ENCODE peak calls at places on chromosomes 2 and 18, in six cellular contexts. C is CD8-positive, alpha-beta memory T cell; R is fibroblast of lung; V is thoracic aorta; D is IMR-90; U is breast epithelium. N is an unnamed sample.

GRCh38 chr2:134120160-134120717 is 133.6 kb upstream of the MGAT5 start:
- DNase-seq in C (no peak), R (no peak), V (no peak), D (no peak), U (no peak), N (peak)

GRCh38 chr2:187233811-187234210 is 214.2 kb downstream of the CALCRL start:
- DNase-seq in C (no peak), R (no peak), V (no peak), D (no peak), U (no peak), N (no peak)

GRCh38 chr2:153971250-153971649 is 99.5 kb downstream of the GALNT13 start:
- DNase-seq in C (no peak), R (peak), V (no peak), D (no peak), U (no peak), N (no peak)

GRCh38 chr18:50158866-50159653 is 35.9 kb downstream of the MYO5B start:
- DNase-seq in C (no peak), R (no peak), V (no peak), D (no peak), U (no peak), N (no peak)

GRCh38 chr2:232543928-232544631 is 4.6 kb downstream of the CHRNG start:
- DNase-seq in C (no peak), R (no peak), V (no peak), D (no peak), U (no peak), N (no peak)

GRCh38 chr2:47779416-47779790 is 3.5 kb upstream of the MSH6 start:
- DNase-seq in C (no peak), R (no peak), V (no peak), D (no peak), U (no peak), N (no peak)

GRCh38 chr2:172478353-172478752 is 51.0 kb downstream of the ITGA6 start:
- DNase-seq in C (no peak), R (no peak), V (no peak), D (no peak), U (no peak), N (no peak)

GRCh38 chr2:236769981-236770671 is 200.5 kb downstream of the ACKR3 start:
- DNase-seq in C (no peak), R (peak), V (no peak), D (peak), U (no peak), N (no peak)

GRCh38 chr2:78908973-78909372 is 116.5 kb upstream of the REG3G start:
- DNase-seq in C (no peak), R (no peak), V (no peak), D (no peak), U (no peak), N (no peak)

GRCh38 chr2:232539298-232540231 is at the start of gene CHRNG:
- DNase-seq in C (no peak), R (no peak), V (no peak), D (no peak), U (peak), N (no peak)

GRCh38 chr2:231687133-231687852 is 21.0 kb upstream of the PTMA start:
- DNase-seq in C (peak), R (peak), V (no peak), D (no peak), U (no peak), N (peak)

GRCh38 chr2:38466409-38466808 is 89.3 kb upstream of the ATL2 start:
- DNase-seq in C (no peak), R (no peak), V (no peak), D (no peak), U (no peak), N (no peak)

GRCh38 chr2:186718122-186718521 is 24.3 kb downstream of the FAM171B start:
- DNase-seq in C (no peak), R (no peak), V (no peak), D (no peak), U (no peak), N (no peak)

GRCh38 chr2:12797815-12798214 is 81.1 kb downstream of the TRIB2 start:
- DNase-seq in C (no peak), R (peak), V (no peak), D (peak), U (no peak), N (no peak)

GRCh38 chr2:5921081-5921642 is 229.0 kb downstream of the SOX11 start:
- DNase-seq in C (no peak), R (no peak), V (no peak), D (no peak), U (no peak), N (no peak)

GRCh38 chr2:205511666-205512065 is 170.6 kb upstream of the NRP2 start:
- DNase-seq in C (no peak), R (peak), V (no peak), D (no peak), U (no peak), N (no peak)

GRCh38 chr18:5058768-5059539 is 138.1 kb downstream of the AKAIN1 start:
- DNase-seq in C (peak), R (no peak), V (no peak), D (no peak), U (no peak), N (no peak)

GRCh38 chr2:230327418-230328154 is 593 bp downstream of the SP140L start:
- DNase-seq in C (no peak), R (peak), V (no peak), D (no peak), U (no peak), N (peak)

GRCh38 chr2:160596431-160596830 is 102.8 kb upstream of the RBMS1 start:
- DNase-seq in C (no peak), R (peak), V (no peak), D (no peak), U (no peak), N (no peak)

GRCh38 chr2:26630669-26631360 is 10.4 kb downstream of the CIB4 start:
- DNase-seq in C (no peak), R (peak), V (no peak), D (peak), U (no peak), N (peak)

GRCh38 chr2:229160984-229161383 is 110.1 kb downstream of the PID1 start:
- DNase-seq in C (no peak), R (no peak), V (no peak), D (no peak), U (no peak), N (no peak)

DNA sequence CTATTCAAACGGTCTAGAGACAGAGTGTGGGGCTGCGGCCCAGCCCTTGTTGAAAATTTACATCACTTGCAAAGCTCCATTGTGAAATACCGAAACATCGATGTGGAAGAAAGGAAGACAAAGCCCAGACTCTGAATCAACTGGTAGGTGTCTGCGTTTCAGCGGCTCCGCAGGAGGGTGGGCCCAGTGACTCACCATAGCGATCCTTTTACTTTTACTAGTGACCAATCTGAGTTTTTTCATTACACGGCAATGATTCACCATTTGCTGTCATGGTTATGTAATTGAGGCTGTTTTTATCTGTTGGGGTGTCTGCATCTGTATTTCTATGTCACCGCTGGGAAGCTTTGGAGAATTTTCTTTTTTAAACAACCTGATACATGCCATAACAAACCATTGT is 66.6 kb upstream of the ODC1 start:
- DNase-seq in C (no peak), R (peak), V (no peak), D (peak), U (no peak), N (no peak)
- H3K27ac ChIP-seq in C (no peak), R (no peak), V (no peak), D (no peak), U (no peak), N (no peak)

DNA sequence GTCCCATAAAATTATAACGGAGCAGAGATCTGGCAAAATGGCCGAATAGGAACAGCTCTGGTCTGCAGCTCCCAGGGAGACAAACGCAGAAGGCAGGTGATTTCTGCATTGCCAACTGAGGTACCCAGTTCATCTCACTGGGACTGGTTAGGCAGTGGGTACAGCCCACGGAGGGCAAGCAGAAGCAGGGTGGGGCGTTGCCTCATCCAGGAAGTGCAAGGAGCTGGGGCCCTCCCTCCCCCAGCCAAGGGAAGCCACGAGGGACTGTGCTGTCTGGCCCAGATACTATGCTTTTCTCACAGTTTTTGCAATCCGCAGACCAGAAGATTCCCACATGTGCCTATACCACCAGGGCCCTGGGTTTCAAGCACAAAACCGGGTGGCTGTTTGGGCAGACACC is 22.8 kb downstream of the ICA1L start:
- DNase-seq in C (no peak), R (no peak), V (no peak), D (no peak), U (no peak), N (no peak)
- H3K27ac ChIP-seq in C (no peak), R (no peak), V (no peak), D (no peak), U (no peak), N (no peak)

DNA sequence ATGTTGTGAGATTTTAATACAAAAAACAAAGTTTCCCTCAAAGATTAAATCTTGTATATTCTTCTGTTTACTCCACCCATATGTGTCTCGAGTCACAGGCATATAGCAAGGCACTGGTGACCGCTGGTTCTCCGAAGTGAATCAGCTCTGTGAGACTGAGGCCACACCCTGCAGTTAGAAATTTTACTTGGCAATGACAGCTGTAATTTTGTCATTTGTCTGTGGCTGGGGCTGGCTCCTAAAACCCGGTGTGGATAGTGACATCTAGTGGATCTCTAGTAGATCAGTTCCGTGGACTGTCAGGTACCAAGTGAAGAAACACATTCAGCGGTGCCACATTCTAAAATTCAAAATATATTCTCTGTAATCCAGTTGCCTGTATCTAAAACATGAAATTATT is 278.0 kb downstream of the NEDD4L start:
- DNase-seq in C (peak), R (peak), V (peak), D (peak), U (no peak), N (peak)
- H3K27ac ChIP-seq in C (no peak), R (no peak), V (no peak), D (no peak), U (peak), N (no peak)

GRCh38 chr18:68438536-68438935 is 276.4 kb downstream of the TMX3 start:
- DNase-seq in C (no peak), R (no peak), V (no peak), D (no peak), U (no peak), N (no peak)

GRCh38 chr18:68441241-68441640 is 273.7 kb downstream of the TMX3 start:
- DNase-seq in C (no peak), R (no peak), V (no peak), D (no peak), U (no peak), N (no peak)

GRCh38 chr18:68440433-68440832 is 274.5 kb downstream of the TMX3 start:
- DNase-seq in C (no peak), R (no peak), V (no peak), D (no peak), U (no peak), N (no peak)

GRCh38 chr18:68439672-68440071 is 275.2 kb downstream of the TMX3 start:
- DNase-seq in C (no peak), R (no peak), V (no peak), D (no peak), U (no peak), N (no peak)

GRCh38 chr18:68438983-68439382 is 275.9 kb downstream of the TMX3 start:
- DNase-seq in C (no peak), R (peak), V (no peak), D (peak), U (no peak), N (no peak)
- H3K27ac ChIP-seq in C (no peak), R (peak), V (no peak), D (peak), U (no peak), N (no peak)

DNA sequence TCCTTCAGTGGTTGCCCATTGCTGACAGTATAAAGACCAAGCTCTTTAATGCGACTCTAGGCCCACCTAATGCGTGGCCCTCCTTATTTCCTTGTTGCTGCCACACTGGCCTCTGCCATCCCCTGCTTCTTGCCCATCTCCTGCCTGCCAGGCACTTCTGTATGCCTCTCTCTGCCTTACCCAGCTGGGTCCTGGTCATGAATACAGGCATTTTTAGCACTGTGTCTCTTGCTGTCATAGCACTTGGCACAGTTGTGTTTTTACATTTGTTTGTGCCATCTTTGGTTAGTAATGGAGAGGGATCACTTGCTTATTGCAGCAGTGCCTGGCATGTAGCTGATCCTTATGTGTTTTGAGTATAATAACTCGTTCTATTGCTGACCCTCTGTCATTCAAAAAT is 38.7 kb downstream of the MAP4K4 start:
- DNase-seq in C (no peak), R (no peak), V (no peak), D (no peak), U (no peak), N (no peak)
- H3K27ac ChIP-seq in C (no peak), R (peak), V (no peak), D (no peak), U (no peak), N (no peak)

N was measured in thyroid gland.